ENCODE peak calls at places on chromosomes 13 and 19, in seven cellular contexts. One of them, this sample, is unnamed.

GRCh38 chr19:41376241-41376997 is at the start of gene TMEM91:
- DNase-seq in endothelial cell: peak; percentile 55
- DNase-seq in cardiac fibroblast: peak; percentile 42
- DNase-seq in choroid plexus epithelial cell: peak; percentile 40
- DNase-seq in stomach: peak; percentile 34
- DNase-seq in heart right ventricle: peak; percentile 29
- DNase-seq in CD8-positive, alpha-beta T cell: no peak
- DNase-seq in this sample: peak; percentile 45

GRCh38 chr13:33763021-33763420 is 54.9 kb upstream of the RFC3 start:
- DNase-seq in endothelial cell: no peak
- DNase-seq in cardiac fibroblast: peak; percentile 75
- DNase-seq in choroid plexus epithelial cell: no peak
- DNase-seq in stomach: no peak
- DNase-seq in heart right ventricle: no peak
- DNase-seq in CD8-positive, alpha-beta T cell: no peak
- DNase-seq in this sample: no peak

GRCh38 chr19:10968527-10969081 is 7.8 kb downstream of the SMARCA4 start:
- DNase-seq in endothelial cell: no peak
- DNase-seq in cardiac fibroblast: no peak
- DNase-seq in choroid plexus epithelial cell: no peak
- DNase-seq in stomach: no peak
- DNase-seq in heart right ventricle: no peak
- DNase-seq in CD8-positive, alpha-beta T cell: no peak
- DNase-seq in this sample: no peak

GRCh38 chr19:17510220-17510993 is 1.0 kb upstream of the PGLS start:
- DNase-seq in endothelial cell: no peak
- DNase-seq in cardiac fibroblast: peak; percentile 34
- DNase-seq in choroid plexus epithelial cell: no peak
- DNase-seq in stomach: no peak
- DNase-seq in heart right ventricle: no peak
- DNase-seq in CD8-positive, alpha-beta T cell: no peak
- DNase-seq in this sample: no peak

GRCh38 chr13:44818428-44818827 is 170.8 kb downstream of the NUFIP1 start:
- DNase-seq in endothelial cell: no peak
- DNase-seq in cardiac fibroblast: peak; percentile 51
- DNase-seq in choroid plexus epithelial cell: peak; percentile 65
- DNase-seq in stomach: no peak
- DNase-seq in heart right ventricle: no peak
- DNase-seq in CD8-positive, alpha-beta T cell: no peak
- DNase-seq in this sample: no peak

GRCh38 chr13:41693434-41693833 is 236.1 kb downstream of the RGCC start:
- DNase-seq in endothelial cell: no peak
- DNase-seq in cardiac fibroblast: peak; percentile 43
- DNase-seq in choroid plexus epithelial cell: peak; percentile 33
- DNase-seq in stomach: no peak
- DNase-seq in heart right ventricle: no peak
- DNase-seq in CD8-positive, alpha-beta T cell: no peak
- DNase-seq in this sample: no peak

GRCh38 chr19:2602391-2603181 is 99.9 kb downstream of the GNG7 start:
- DNase-seq in endothelial cell: no peak
- DNase-seq in cardiac fibroblast: peak; percentile 79
- DNase-seq in choroid plexus epithelial cell: peak; percentile 93
- DNase-seq in stomach: peak; percentile 77
- DNase-seq in heart right ventricle: peak; percentile 78
- DNase-seq in CD8-positive, alpha-beta T cell: no peak
- DNase-seq in this sample: peak; percentile 76

GRCh38 chr19:31461814-31462539 is 112.7 kb upstream of the TSHZ3 start:
- DNase-seq in endothelial cell: no peak
- DNase-seq in cardiac fibroblast: peak; percentile 51
- DNase-seq in choroid plexus epithelial cell: peak; percentile 12
- DNase-seq in stomach: no peak
- DNase-seq in heart right ventricle: no peak
- DNase-seq in CD8-positive, alpha-beta T cell: no peak
- DNase-seq in this sample: no peak

GRCh38 chr19:58335630-58336029 is 8.8 kb downstream of the ZSCAN22 start:
- DNase-seq in endothelial cell: no peak
- DNase-seq in cardiac fibroblast: no peak
- DNase-seq in choroid plexus epithelial cell: no peak
- DNase-seq in stomach: no peak
- DNase-seq in heart right ventricle: no peak
- DNase-seq in CD8-positive, alpha-beta T cell: no peak
- DNase-seq in this sample: no peak

GRCh38 chr19:16274466-16274865 is 50.2 kb upstream of the KLF2 start:
- DNase-seq in endothelial cell: no peak
- DNase-seq in cardiac fibroblast: peak; percentile 45
- DNase-seq in choroid plexus epithelial cell: no peak
- DNase-seq in stomach: no peak
- DNase-seq in heart right ventricle: no peak
- DNase-seq in CD8-positive, alpha-beta T cell: no peak
- DNase-seq in this sample: no peak

GRCh38 chr13:36259361-36260137 is 38.1 kb downstream of the CCDC169 start:
- DNase-seq in endothelial cell: no peak
- DNase-seq in cardiac fibroblast: no peak
- DNase-seq in choroid plexus epithelial cell: no peak
- DNase-seq in stomach: no peak
- DNase-seq in heart right ventricle: no peak
- DNase-seq in CD8-positive, alpha-beta T cell: no peak
- DNase-seq in this sample: no peak

GRCh38 chr13:36261011-36261410 is 36.6 kb downstream of the CCDC169 start:
- DNase-seq in endothelial cell: no peak
- DNase-seq in cardiac fibroblast: no peak
- DNase-seq in choroid plexus epithelial cell: no peak
- DNase-seq in stomach: no peak
- DNase-seq in heart right ventricle: no peak
- DNase-seq in CD8-positive, alpha-beta T cell: no peak
- DNase-seq in this sample: no peak

GRCh38 chr13:36261976-36262375 is 35.6 kb downstream of the CCDC169 start:
- DNase-seq in endothelial cell: no peak
- DNase-seq in cardiac fibroblast: peak; percentile 73
- DNase-seq in choroid plexus epithelial cell: peak; percentile 29
- DNase-seq in stomach: no peak
- DNase-seq in heart right ventricle: no peak
- DNase-seq in CD8-positive, alpha-beta T cell: no peak
- DNase-seq in this sample: no peak

GRCh38 chr13:36258831-36259230 is 38.8 kb downstream of the CCDC169 start:
- DNase-seq in endothelial cell: no peak
- DNase-seq in cardiac fibroblast: no peak
- DNase-seq in choroid plexus epithelial cell: no peak
- DNase-seq in stomach: no peak
- DNase-seq in heart right ventricle: no peak
- DNase-seq in CD8-positive, alpha-beta T cell: no peak
- DNase-seq in this sample: no peak
- TF ChIP-seq CTCF in endothelial cell: no peak
- TF ChIP-seq CTCF in cardiac fibroblast: no peak
- TF ChIP-seq CTCF in choroid plexus epithelial cell: no peak
- TF ChIP-seq CTCF in stomach: no peak
- TF ChIP-seq CTCF in heart right ventricle: no peak
- TF ChIP-seq CTCF in CD8-positive, alpha-beta T cell: no peak
- TF ChIP-seq CTCF in this sample: no peak

DNA sequence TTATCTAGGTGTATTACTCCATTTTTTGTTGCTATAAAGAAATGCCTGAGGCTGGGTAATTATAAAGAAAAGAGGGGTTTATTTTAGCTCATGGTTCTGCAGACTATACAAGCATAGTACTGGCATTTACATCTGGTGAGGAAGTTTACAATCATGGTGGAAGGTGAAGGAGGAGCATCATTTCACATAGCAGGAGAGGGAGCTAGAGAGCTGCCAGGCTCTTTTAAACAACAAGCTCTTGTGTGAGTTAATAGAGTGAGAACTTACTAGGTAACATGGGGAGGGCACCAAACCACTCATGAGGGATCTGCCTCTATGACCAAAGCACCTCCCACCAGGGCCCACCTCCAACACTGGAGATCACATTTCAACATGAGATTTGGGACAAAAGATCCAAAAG is 221.7 kb upstream of the GPC6 start:
- DNase-seq in endothelial cell: no peak
- DNase-seq in cardiac fibroblast: peak; percentile 32
- DNase-seq in choroid plexus epithelial cell: peak; percentile 49
- DNase-seq in stomach: no peak
- DNase-seq in heart right ventricle: no peak
- DNase-seq in CD8-positive, alpha-beta T cell: no peak
- DNase-seq in this sample: no peak
- TF ChIP-seq CTCF in endothelial cell: no peak
- TF ChIP-seq CTCF in cardiac fibroblast: peak; percentile 5
- TF ChIP-seq CTCF in choroid plexus epithelial cell: peak; percentile 42
- TF ChIP-seq CTCF in stomach: no peak
- TF ChIP-seq CTCF in heart right ventricle: no peak
- TF ChIP-seq CTCF in CD8-positive, alpha-beta T cell: no peak
- TF ChIP-seq CTCF in this sample: no peak

GRCh38 chr19:56668676-56669075 is 2.9 kb downstream of the ZNF835 start:
- DNase-seq in endothelial cell: no peak
- DNase-seq in cardiac fibroblast: no peak
- DNase-seq in choroid plexus epithelial cell: no peak
- DNase-seq in stomach: no peak
- DNase-seq in heart right ventricle: no peak
- DNase-seq in CD8-positive, alpha-beta T cell: no peak
- DNase-seq in this sample: no peak

GRCh38 chr19:56671613-56671994 is at the start of gene ZNF835:
- DNase-seq in endothelial cell: no peak
- DNase-seq in cardiac fibroblast: peak; percentile 53
- DNase-seq in choroid plexus epithelial cell: peak; percentile 38
- DNase-seq in stomach: peak; percentile 76
- DNase-seq in heart right ventricle: peak; percentile 95
- DNase-seq in CD8-positive, alpha-beta T cell: peak; percentile 79
- DNase-seq in this sample: peak; percentile 85

GRCh38 chr19:56670961-56671612 is 470 bp downstream of the ZNF835 start:
- DNase-seq in endothelial cell: no peak
- DNase-seq in cardiac fibroblast: no peak
- DNase-seq in choroid plexus epithelial cell: no peak
- DNase-seq in stomach: no peak
- DNase-seq in heart right ventricle: no peak
- DNase-seq in CD8-positive, alpha-beta T cell: no peak
- DNase-seq in this sample: no peak

GRCh38 chr19:56667311-56667870 is 4.2 kb downstream of the ZNF835 start:
- DNase-seq in endothelial cell: no peak
- DNase-seq in cardiac fibroblast: no peak
- DNase-seq in choroid plexus epithelial cell: no peak
- DNase-seq in stomach: no peak
- DNase-seq in heart right ventricle: no peak
- DNase-seq in CD8-positive, alpha-beta T cell: no peak
- DNase-seq in this sample: no peak

GRCh38 chr19:56670401-56670960 is 1.1 kb downstream of the ZNF835 start:
- DNase-seq in endothelial cell: no peak
- DNase-seq in cardiac fibroblast: no peak
- DNase-seq in choroid plexus epithelial cell: no peak
- DNase-seq in stomach: no peak
- DNase-seq in heart right ventricle: no peak
- DNase-seq in CD8-positive, alpha-beta T cell: no peak
- DNase-seq in this sample: no peak
- TF ChIP-seq CTCF in endothelial cell: no peak
- TF ChIP-seq CTCF in cardiac fibroblast: no peak
- TF ChIP-seq CTCF in choroid plexus epithelial cell: no peak
- TF ChIP-seq CTCF in stomach: no peak
- TF ChIP-seq CTCF in heart right ventricle: no peak
- TF ChIP-seq CTCF in CD8-positive, alpha-beta T cell: no peak
- TF ChIP-seq CTCF in this sample: no peak

GRCh38 chr19:46729696-46730095 is 12.8 kb upstream of the PRKD2 start:
- DNase-seq in endothelial cell: no peak
- DNase-seq in cardiac fibroblast: no peak
- DNase-seq in choroid plexus epithelial cell: no peak
- DNase-seq in stomach: no peak
- DNase-seq in heart right ventricle: no peak
- DNase-seq in CD8-positive, alpha-beta T cell: no peak
- DNase-seq in this sample: no peak

GRCh38 chr19:46730187-46730586 is 13.3 kb upstream of the PRKD2 start:
- DNase-seq in endothelial cell: no peak
- DNase-seq in cardiac fibroblast: no peak
- DNase-seq in choroid plexus epithelial cell: no peak
- DNase-seq in stomach: no peak
- DNase-seq in heart right ventricle: no peak
- DNase-seq in CD8-positive, alpha-beta T cell: no peak
- DNase-seq in this sample: no peak

GRCh38 chr19:46728208-46728607 is 11.3 kb upstream of the PRKD2 start:
- DNase-seq in endothelial cell: peak; percentile 33
- DNase-seq in cardiac fibroblast: no peak
- DNase-seq in choroid plexus epithelial cell: no peak
- DNase-seq in stomach: no peak
- DNase-seq in heart right ventricle: peak; percentile 67
- DNase-seq in CD8-positive, alpha-beta T cell: no peak
- DNase-seq in this sample: no peak

GRCh38 chr19:46727757-46728156 is 10.8 kb upstream of the PRKD2 start:
- DNase-seq in endothelial cell: no peak
- DNase-seq in cardiac fibroblast: no peak
- DNase-seq in choroid plexus epithelial cell: no peak
- DNase-seq in stomach: no peak
- DNase-seq in heart right ventricle: no peak
- DNase-seq in CD8-positive, alpha-beta T cell: no peak
- DNase-seq in this sample: no peak

DNA sequence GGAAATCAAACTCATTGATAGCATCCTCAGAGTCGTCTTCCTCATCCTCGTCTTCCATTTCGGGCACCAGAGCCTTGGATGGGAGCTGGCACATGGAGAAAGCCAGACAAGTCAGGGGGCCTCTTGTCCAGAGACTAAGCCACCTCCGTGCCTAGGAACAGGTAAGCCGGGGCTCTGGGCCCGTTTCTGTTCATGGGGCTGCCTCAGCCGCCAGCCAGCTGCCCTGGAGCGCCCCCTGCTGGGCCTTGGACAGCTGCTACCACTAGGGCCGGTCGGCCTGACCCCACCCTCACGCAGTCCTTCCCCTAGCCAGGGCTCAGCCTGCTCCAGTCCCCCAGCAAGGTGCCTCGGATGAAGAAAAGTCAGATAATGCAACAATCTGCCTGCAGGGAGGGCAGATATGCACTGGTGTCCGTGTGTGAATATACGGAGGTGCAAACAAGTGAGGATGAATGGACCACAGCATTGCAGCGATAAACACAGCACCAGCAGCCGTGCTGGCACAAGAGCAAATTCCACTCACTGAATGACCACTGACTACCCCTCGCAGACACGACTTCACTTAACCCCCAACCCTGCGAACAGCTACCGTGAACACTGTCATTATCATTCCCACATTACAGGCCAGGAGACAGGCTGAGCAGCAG is 11.9 kb upstream of the PRKD2 start:
- DNase-seq in endothelial cell: peak; percentile 89
- DNase-seq in cardiac fibroblast: peak; percentile 63
- DNase-seq in choroid plexus epithelial cell: peak; percentile 71
- DNase-seq in stomach: peak; percentile 82
- DNase-seq in heart right ventricle: peak; percentile 77
- DNase-seq in CD8-positive, alpha-beta T cell: peak; percentile 72
- DNase-seq in this sample: no peak
- TF ChIP-seq CTCF in endothelial cell: peak; percentile 87
- TF ChIP-seq CTCF in cardiac fibroblast: peak; percentile 98
- TF ChIP-seq CTCF in choroid plexus epithelial cell: peak; percentile 92
- TF ChIP-seq CTCF in stomach: no peak
- TF ChIP-seq CTCF in heart right ventricle: peak; percentile 98
- TF ChIP-seq CTCF in CD8-positive, alpha-beta T cell: peak; percentile 90
- TF ChIP-seq CTCF in this sample: peak; percentile 92

This sample was measured in tibial nerve.